ENCODE peak calls at places on chromosomes 13 and 19, in seven cellular contexts. L is foreskin melanocyte, O is left ventricle myocardium inferior, R is mucosa of descending colon, G is NCI-H1436, Y is endothelial cell, X is NCI-H345. F is an unnamed sample.

GRCh38 chr19:48617146-48617937 is 1.6 kb downstream of the RPL18 start:
- DNase-seq in X (no peak), O (no peak), Y (no peak), L (no peak), R (no peak), G (no peak), F (no peak)

GRCh38 chr19:38195237-38195636 is 28.8 kb downstream of the DPF1 start:
- DNase-seq in X (no peak), Y (no peak), G (no peak), L (no peak), O (no peak), R (no peak), F (no peak)

GRCh38 chr13:75416327-75417005 is 65.5 kb downstream of the TBC1D4 start:
- DNase-seq in Y (no peak), R (no peak), O (no peak), L (no peak), X (peak), G (no peak), F (no peak)

GRCh38 chr19:35816262-35816661 is 3.6 kb upstream of the PRODH2 start:
- DNase-seq in R (no peak), G (no peak), X (peak), O (no peak), L (no peak), Y (no peak), F (no peak)

GRCh38 chr19:35213678-35214632 is 14.6 kb downstream of the FAM187B start:
- DNase-seq in R (peak), O (peak), X (peak), L (peak), G (peak), Y (no peak), F (no peak)

GRCh38 chr13:109333893-109334651 is 452.3 kb downstream of the IRS2 start:
- DNase-seq in X (no peak), L (no peak), G (no peak), Y (no peak), R (no peak), O (no peak), F (no peak)

GRCh38 chr19:662962-663681 is at the start of gene RNF126:
- DNase-seq in L (peak), Y (peak), X (peak), R (peak), O (peak), G (peak), F (no peak)

GRCh38 chr19:6794817-6795431 is 22.4 kb downstream of the VAV1 start:
- DNase-seq in Y (no peak), O (no peak), L (no peak), G (no peak), R (no peak), X (no peak), F (no peak)

GRCh38 chr19:41217741-41218140 is 1.3 kb upstream of the AXL start:
- DNase-seq in X (no peak), R (no peak), Y (no peak), G (no peak), L (no peak), O (no peak), F (no peak)

GRCh38 chr13:27466513-27466912 is 16.1 kb upstream of the MTIF3 start:
- DNase-seq in G (no peak), R (no peak), Y (no peak), L (no peak), X (no peak), O (no peak), F (no peak)

GRCh38 chr13:68176486-68176885 is 946.4 kb upstream of the PCDH9 start:
- DNase-seq in L (peak), G (no peak), Y (no peak), O (no peak), X (no peak), R (no peak), F (no peak)

GRCh38 chr19:1295169-1296012 is 9.7 kb downstream of the EFNA2 start:
- DNase-seq in Y (peak), L (no peak), R (no peak), O (no peak), X (no peak), G (no peak), F (no peak)

GRCh38 chr19:31054430-31054829 is 294.8 kb downstream of the TSHZ3 start:
- DNase-seq in X (no peak), O (peak), Y (peak), R (peak), L (peak), G (no peak), F (no peak)

GRCh38 chr19:41590945-41591344 is 15.0 kb downstream of the CEACAM21 start:
- DNase-seq in X (no peak), G (no peak), R (no peak), O (no peak), Y (no peak), L (no peak), F (no peak)

GRCh38 chr19:44113784-44114390 is 688 bp downstream of the ZNF225 start:
- DNase-seq in Y (peak), L (no peak), R (peak), O (no peak), X (no peak), G (no peak), F (no peak)

GRCh38 chr13:113123226-113124150 is 889 bp downstream of the F10 start:
- DNase-seq in R (no peak), L (no peak), Y (peak), G (no peak), X (no peak), O (no peak), F (no peak)

GRCh38 chr13:74227476-74228158 is 93.4 kb upstream of the KLF12 start:
- DNase-seq in O (no peak), G (no peak), X (no peak), Y (no peak), L (no peak), R (no peak), F (no peak)

GRCh38 chr13:32880636-32881035 is 135.6 kb upstream of the KL start:
- DNase-seq in Y (no peak), G (no peak), O (no peak), X (no peak), R (no peak), L (no peak), F (no peak)

GRCh38 chr13:113105032-113105993 is at the start of gene F7:
- DNase-seq in X (peak), Y (no peak), G (peak), R (peak), L (no peak), O (no peak), F (no peak)

GRCh38 chr13:98761126-98761978 is 8.9 kb upstream of the SLC15A1 start:
- DNase-seq in X (no peak), G (no peak), O (no peak), R (no peak), Y (no peak), L (no peak), F (no peak)

GRCh38 chr19:1239796-1240737 is 1.5 kb upstream of the ATP5F1D start:
- DNase-seq in O (peak), R (peak), G (peak), Y (peak), X (peak), L (peak), F (no peak)

GRCh38 chr19:16095071-16095571 is 16.6 kb upstream of the RAB8A start:
- DNase-seq in Y (no peak), R (no peak), X (no peak), G (no peak), O (peak), L (no peak), F (no peak)

GRCh38 chr19:873084-874019 is 13.9 kb downstream of the CFD start:
- DNase-seq in O (no peak), X (no peak), R (peak), Y (no peak), L (peak), G (peak), F (peak)

GRCh38 chr13:111121421-111121820 is 6.3 kb downstream of the ARHGEF7 start:
- DNase-seq in R (no peak), Y (no peak), G (no peak), L (no peak), O (no peak), X (no peak), F (no peak)

GRCh38 chr13:34412817-34413365 is 529.2 kb upstream of the NBEA start:
- DNase-seq in R (no peak), G (no peak), O (no peak), L (no peak), Y (no peak), X (no peak), F (no peak)

GRCh38 chr19:6108721-6109633 is 1.3 kb downstream of the RFX2 start:
- DNase-seq in X (peak), L (no peak), R (peak), Y (peak), G (no peak), O (peak), F (no peak)

GRCh38 chr19:3045885-3046603 is 16.3 kb downstream of the TLE5 start:
- DNase-seq in X (no peak), L (no peak), O (no peak), R (no peak), G (no peak), Y (no peak), F (no peak)

GRCh38 chr19:48627211-48627864 is 8.0 kb downstream of the SPHK2 start:
- DNase-seq in L (no peak), G (no peak), O (no peak), X (no peak), Y (no peak), R (peak), F (no peak)

GRCh38 chr13:49731766-49732165 is 40.5 kb upstream of the EBPL start:
- DNase-seq in Y (no peak), X (no peak), G (no peak), R (no peak), O (no peak), L (peak), F (no peak)

GRCh38 chr13:59623516-59623915 is 540.2 kb downstream of the DIAPH3 start:
- DNase-seq in G (no peak), R (no peak), O (no peak), X (no peak), Y (no peak), L (no peak), F (no peak)

GRCh38 chr13:20064128-20064527 is 96.7 kb downstream of the GJA3 start:
- DNase-seq in O (no peak), Y (no peak), R (no peak), X (no peak), G (no peak), L (no peak), F (no peak)

GRCh38 chr19:1450735-1451669 is 1.1 kb downstream of the APC2 start:
- DNase-seq in R (no peak), Y (no peak), O (no peak), G (no peak), L (no peak), X (no peak), F (no peak)